ENCODE peak calls at places on chromosomes 7 and 10, in ten cellular contexts. A is GM23338, E is PC-9, Q is ovary, Z is heart left ventricle, T is breast epithelium, L is astrocyte, U is OCI-LY7, X is endodermal cell, G is H1. R is an unnamed sample.

GRCh38 chr10:120262857-120263547 is 194.0 kb upstream of the PLPP4 start:
- DNase-seq in G (no peak), L (peak; percentile 46), E (no peak), A (no peak), X (no peak), U (no peak), Q (no peak), Z (no peak), T (no peak), R (no peak)

GRCh38 chr10:113020838-113021237 is 70.8 kb downstream of the TCF7L2 start:
- DNase-seq in A (no peak), U (no peak), T (no peak), E (no peak), Q (no peak), Z (no peak), X (no peak), G (no peak), L (no peak), R (no peak)

GRCh38 chr7:82339958-82340357 is 103.6 kb downstream of the CACNA2D1 start:
- DNase-seq in U (no peak), E (no peak), A (no peak), X (no peak), Q (no peak), G (no peak), Z (no peak), L (no peak), T (no peak), R (no peak)

GRCh38 chr10:109920011-109920410 is 3.3 kb downstream of the XPNPEP1 start:
- DNase-seq in L (no peak), Q (no peak), X (no peak), Z (no peak), E (no peak), U (no peak), A (no peak), G (no peak), T (no peak), R (no peak)

GRCh38 chr7:102305414-102306268 is 19.0 kb downstream of the SH2B2 start:
- DNase-seq in G (no peak), L (no peak), T (no peak), Q (no peak), X (no peak), Z (no peak), A (no peak), U (peak; percentile 84), E (no peak), R (no peak)

GRCh38 chr10:12559578-12560178 is 210.3 kb downstream of the CAMK1D start:
- DNase-seq in L (no peak), U (no peak), X (peak; percentile 50), Z (no peak), E (no peak), G (no peak), Q (no peak), A (no peak), T (no peak), R (no peak)

GRCh38 chr7:99108615-99109014 is 35.3 kb downstream of the SMURF1 start:
- DNase-seq in Q (no peak), A (no peak), G (no peak), T (no peak), X (no peak), U (no peak), L (peak; percentile 56), Z (no peak), E (no peak), R (no peak)

GRCh38 chr10:93827035-93827804 is 66.6 kb upstream of the SLC35G1 start:
- DNase-seq in L (no peak), U (no peak), X (no peak), Q (no peak), A (no peak), T (no peak), G (no peak), E (no peak), Z (no peak), R (no peak)

GRCh38 chr7:650339-651031 is 76.0 kb upstream of the DNAAF5 start:
- DNase-seq in E (no peak), G (no peak), L (no peak), X (no peak), U (no peak), T (no peak), Q (no peak), Z (peak; percentile 92), A (no peak), R (no peak)

GRCh38 chr7:75695036-75695435 is 43.7 kb downstream of the HIP1 start:
- DNase-seq in Q (no peak), G (no peak), A (no peak), Z (no peak), E (no peak), T (no peak), L (no peak), X (no peak), U (no peak), R (no peak)
- H3K4me1 ChIP-seq in Q (peaks cover 4% of the 10 kb centered on the region), G (no peaks in the 10 kb centered on the region), A (peaks cover 3% of the 10 kb centered on the region), Z (no peaks in the 10 kb centered on the region), E (no peaks in the 10 kb centered on the region), T (no peaks in the 10 kb centered on the region), L (no peaks in the 10 kb centered on the region), X (no peaks in the 10 kb centered on the region), U (peaks cover 98% of the 10 kb centered on the region), R (peaks cover 18% of the 10 kb centered on the region)

GRCh38 chr10:80156216-80156615 is 23.7 kb downstream of the PLAC9 start:
- DNase-seq in L (peak; percentile 14), G (no peak), A (no peak), Q (no peak), T (no peak), Z (no peak), X (no peak), U (no peak), E (no peak), R (no peak)
- H3K4me1 ChIP-seq in L (peaks cover 48% of the 10 kb centered on the region), G (no peaks in the 10 kb centered on the region), A (peaks cover under 1% of the 10 kb centered on the region), Q (peaks cover 11% of the 10 kb centered on the region), T (no peaks in the 10 kb centered on the region), Z (peaks cover 21% of the 10 kb centered on the region), X (no peaks in the 10 kb centered on the region), U (no peaks in the 10 kb centered on the region), E (peaks cover 46% of the 10 kb centered on the region), R (peaks cover 71% of the 10 kb centered on the region)

GRCh38 chr7:120838281-120838682 is 19.7 kb downstream of the TSPAN12 start:
- DNase-seq in A (no peak), E (no peak), Z (no peak), L (no peak), U (no peak), T (no peak), Q (no peak), X (no peak), G (no peak), R (no peak)
- H3K4me1 ChIP-seq in A (peaks cover 57% of the 10 kb centered on the region), E (no peaks in the 10 kb centered on the region), Z (no peaks in the 10 kb centered on the region), L (no peaks in the 10 kb centered on the region), U (no peaks in the 10 kb centered on the region), T (no peaks in the 10 kb centered on the region), Q (no peaks in the 10 kb centered on the region), X (no peaks in the 10 kb centered on the region), G (no peaks in the 10 kb centered on the region), R (no peaks in the 10 kb centered on the region)

DNA sequence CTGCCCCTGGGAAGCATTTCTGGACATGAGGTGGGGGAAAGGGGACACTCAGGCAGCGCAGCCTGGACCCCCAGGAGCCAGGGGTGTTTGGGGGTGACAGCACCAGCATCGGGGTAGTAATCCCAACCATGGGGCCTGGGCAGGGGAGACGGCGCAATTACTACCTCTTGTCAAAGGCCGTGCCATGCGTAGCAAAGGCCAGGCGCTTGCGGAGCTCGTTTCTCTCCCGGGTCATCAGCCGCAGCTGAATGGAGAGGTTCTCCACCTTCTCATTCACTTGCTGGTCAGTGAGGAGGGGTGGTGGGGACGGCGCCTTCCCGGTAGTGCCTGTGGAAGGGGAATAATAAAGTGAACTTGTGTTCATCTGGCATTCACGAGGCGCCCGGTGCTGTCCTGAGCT is 70.0 kb downstream of the DLG5 start:
- DNase-seq in G (no peak), Q (no peak), X (no peak), Z (no peak), T (no peak), L (no peak), E (no peak), U (no peak), A (no peak), R (no peak)
- H3K4me1 ChIP-seq in G (no peaks in the 10 kb centered on the region), Q (peaks cover under 1% of the 10 kb centered on the region), X (no peaks in the 10 kb centered on the region), Z (no peaks in the 10 kb centered on the region), T (peaks cover 3% of the 10 kb centered on the region), L (no peaks in the 10 kb centered on the region), E (peaks cover 62% of the 10 kb centered on the region), U (no peaks in the 10 kb centered on the region), A (peaks cover 4% of the 10 kb centered on the region), R (no peaks in the 10 kb centered on the region)

DNA sequence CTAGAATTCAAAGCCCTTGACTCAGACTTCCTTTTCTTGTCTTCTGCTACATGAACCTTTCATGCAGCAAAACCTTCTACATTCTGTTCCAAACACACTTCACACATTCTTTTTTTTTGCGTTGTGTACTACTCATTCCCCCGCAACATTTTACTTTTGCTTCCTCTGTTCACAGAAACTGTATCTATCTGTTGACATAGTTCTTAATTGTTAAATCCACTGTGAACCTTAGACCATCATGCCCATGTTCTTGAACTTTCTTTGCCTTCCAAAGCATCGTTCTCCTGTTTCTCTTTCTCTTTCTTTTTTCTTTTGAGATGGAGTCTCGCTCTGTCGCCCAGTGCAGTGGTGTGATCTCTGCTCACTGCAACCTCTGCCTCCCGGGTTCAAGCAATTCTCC is 14.2 kb downstream of the CCSER2 start:
- DNase-seq in T (no peak), L (no peak), G (no peak), U (no peak), A (no peak), Z (no peak), X (no peak), E (no peak), Q (no peak), R (no peak)
- H3K4me1 ChIP-seq in T (no peaks in the 10 kb centered on the region), L (peaks cover 4% of the 10 kb centered on the region), G (no peaks in the 10 kb centered on the region), U (no peaks in the 10 kb centered on the region), A (peaks cover 30% of the 10 kb centered on the region), Z (no peaks in the 10 kb centered on the region), X (peaks cover 6% of the 10 kb centered on the region), E (peaks cover under 1% of the 10 kb centered on the region), Q (peaks cover 3% of the 10 kb centered on the region), R (peaks cover 10% of the 10 kb centered on the region)

GRCh38 chr10:77581738-77582137 is 55.9 kb downstream of the KCNMA1 start:
- DNase-seq in T (no peak), A (no peak), Q (no peak), Z (no peak), G (no peak), E (no peak), X (no peak), L (no peak), U (no peak), R (no peak)
- H3K4me1 ChIP-seq in T (no peaks in the 10 kb centered on the region), A (no peaks in the 10 kb centered on the region), Q (no peaks in the 10 kb centered on the region), Z (no peaks in the 10 kb centered on the region), G (no peaks in the 10 kb centered on the region), E (peaks cover 53% of the 10 kb centered on the region), X (no peaks in the 10 kb centered on the region), L (peaks cover 26% of the 10 kb centered on the region), U (no peaks in the 10 kb centered on the region), R (peaks cover 14% of the 10 kb centered on the region)